ENCODE peak calls at places on chromosomes 6 and 20, in six cellular contexts. One of them, this sample, is unnamed.

GRCh38 chr6:151850479-151850878 is 43.0 kb downstream of the ESR1 start:
- DNase-seq in AG04450: no peak
- DNase-seq in fibroblast of pulmonary artery: no peak
- DNase-seq in lung: no peak
- DNase-seq in thoracic aorta: no peak
- DNase-seq in lower leg skin: no peak
- DNase-seq in this sample: no peak

GRCh38 chr20:43379239-43379917 is 78.3 kb upstream of the SRSF6 start:
- DNase-seq in lung: no peak
- DNase-seq in lower leg skin: peak; percentile 5
- DNase-seq in thoracic aorta: no peak
- DNase-seq in AG04450: peak; percentile 84
- DNase-seq in fibroblast of pulmonary artery: peak; percentile 84
- DNase-seq in this sample: peak; percentile 95

GRCh38 chr6:67129780-67130179 is 1422.8 kb upstream of the EYS start:
- DNase-seq in thoracic aorta: no peak
- DNase-seq in lower leg skin: no peak
- DNase-seq in lung: no peak
- DNase-seq in fibroblast of pulmonary artery: peak; percentile 6
- DNase-seq in AG04450: no peak
- DNase-seq in this sample: no peak

GRCh38 chr6:37614059-37614940 is 83.4 kb downstream of the MDGA1 start:
- DNase-seq in AG04450: no peak
- DNase-seq in lung: no peak
- DNase-seq in lower leg skin: no peak
- DNase-seq in thoracic aorta: no peak
- DNase-seq in fibroblast of pulmonary artery: no peak
- DNase-seq in this sample: no peak

GRCh38 chr6:5053038-5053437 is 32.1 kb upstream of the PPP1R3G start:
- DNase-seq in lung: no peak
- DNase-seq in AG04450: no peak
- DNase-seq in thoracic aorta: no peak
- DNase-seq in fibroblast of pulmonary artery: peak; percentile 61
- DNase-seq in lower leg skin: no peak
- DNase-seq in this sample: peak; percentile 13

GRCh38 chr6:94065707-94066337 is 646.5 kb upstream of the EPHA7 start:
- DNase-seq in AG04450: no peak
- DNase-seq in lung: no peak
- DNase-seq in thoracic aorta: no peak
- DNase-seq in lower leg skin: no peak
- DNase-seq in fibroblast of pulmonary artery: no peak
- DNase-seq in this sample: no peak

GRCh38 chr20:59576216-59576953 is 28.0 kb upstream of the PHACTR3 start:
- DNase-seq in thoracic aorta: no peak
- DNase-seq in fibroblast of pulmonary artery: no peak
- DNase-seq in lung: no peak
- DNase-seq in lower leg skin: no peak
- DNase-seq in AG04450: no peak
- DNase-seq in this sample: no peak

GRCh38 chr20:62066339-62066982 is 780 bp upstream of the TAF4 start:
- DNase-seq in lung: peak; percentile 57
- DNase-seq in lower leg skin: peak; percentile 91
- DNase-seq in AG04450: no peak
- DNase-seq in fibroblast of pulmonary artery: peak; percentile 28
- DNase-seq in thoracic aorta: no peak
- DNase-seq in this sample: peak; percentile 18

GRCh38 chr6:45265246-45265645 is 62.9 kb upstream of the RUNX2 start:
- DNase-seq in lower leg skin: no peak
- DNase-seq in fibroblast of pulmonary artery: peak; percentile 66
- DNase-seq in thoracic aorta: no peak
- DNase-seq in lung: no peak
- DNase-seq in AG04450: no peak
- DNase-seq in this sample: no peak

GRCh38 chr6:128694303-128695009 is 174.1 kb upstream of the PTPRK start:
- DNase-seq in thoracic aorta: no peak
- DNase-seq in AG04450: no peak
- DNase-seq in lung: no peak
- DNase-seq in fibroblast of pulmonary artery: no peak
- DNase-seq in lower leg skin: no peak
- DNase-seq in this sample: no peak

GRCh38 chr6:32982084-32982701 is 13.8 kb downstream of the BRD2 start:
- DNase-seq in lower leg skin: no peak
- DNase-seq in lung: no peak
- DNase-seq in thoracic aorta: no peak
- DNase-seq in fibroblast of pulmonary artery: no peak
- DNase-seq in AG04450: no peak
- DNase-seq in this sample: peak; percentile 49

GRCh38 chr6:39769012-39769411 is 23.2 kb upstream of the DAAM2 start:
- DNase-seq in lung: no peak
- DNase-seq in lower leg skin: no peak
- DNase-seq in thoracic aorta: no peak
- DNase-seq in fibroblast of pulmonary artery: no peak
- DNase-seq in AG04450: no peak
- DNase-seq in this sample: no peak

GRCh38 chr20:59131541-59132285 is 31.9 kb upstream of the ZNF831 start:
- DNase-seq in lung: no peak
- DNase-seq in lower leg skin: no peak
- DNase-seq in thoracic aorta: no peak
- DNase-seq in fibroblast of pulmonary artery: no peak
- DNase-seq in AG04450: no peak
- DNase-seq in this sample: no peak

GRCh38 chr6:111709615-111710398 is 104.1 kb upstream of the TRAF3IP2 start:
- DNase-seq in lower leg skin: peak; percentile 91
- DNase-seq in AG04450: no peak
- DNase-seq in thoracic aorta: no peak
- DNase-seq in fibroblast of pulmonary artery: peak; percentile 86
- DNase-seq in lung: peak; percentile 69
- DNase-seq in this sample: peak; percentile 78

GRCh38 chr20:21027569-21027968 is 78.6 kb downstream of the LINC00237 start:
- DNase-seq in lung: no peak
- DNase-seq in lower leg skin: no peak
- DNase-seq in AG04450: no peak
- DNase-seq in fibroblast of pulmonary artery: no peak
- DNase-seq in thoracic aorta: no peak
- DNase-seq in this sample: no peak

GRCh38 chr6:165846123-165846966 is 183.3 kb upstream of the PDE10A start:
- DNase-seq in lower leg skin: no peak
- DNase-seq in thoracic aorta: no peak
- DNase-seq in fibroblast of pulmonary artery: no peak
- DNase-seq in AG04450: no peak
- DNase-seq in lung: no peak
- DNase-seq in this sample: no peak

GRCh38 chr6:121521164-121521555 is 85.7 kb downstream of the GJA1 start:
- DNase-seq in lower leg skin: no peak
- DNase-seq in fibroblast of pulmonary artery: no peak
- DNase-seq in thoracic aorta: no peak
- DNase-seq in AG04450: no peak
- DNase-seq in lung: no peak
- DNase-seq in this sample: no peak

GRCh38 chr6:154622618-154623336 is 110.4 kb upstream of the SCAF8 start:
- DNase-seq in fibroblast of pulmonary artery: no peak
- DNase-seq in lung: no peak
- DNase-seq in AG04450: no peak
- DNase-seq in lower leg skin: no peak
- DNase-seq in thoracic aorta: no peak
- DNase-seq in this sample: no peak

GRCh38 chr20:50886184-50886790 is 45.0 kb downstream of the ADNP start:
- DNase-seq in fibroblast of pulmonary artery: no peak
- DNase-seq in AG04450: no peak
- DNase-seq in lower leg skin: peak; percentile 61
- DNase-seq in lung: no peak
- DNase-seq in thoracic aorta: no peak
- DNase-seq in this sample: no peak
- TF ChIP-seq CTCF in fibroblast of pulmonary artery: no peak
- TF ChIP-seq CTCF in AG04450: no peak
- TF ChIP-seq CTCF in lower leg skin: no peak
- TF ChIP-seq CTCF in lung: no peak
- TF ChIP-seq CTCF in thoracic aorta: no peak
- TF ChIP-seq CTCF in this sample: no peak

GRCh38 chr20:1103751-1104150 is 14.7 kb upstream of the PSMF1 start:
- DNase-seq in lower leg skin: no peak
- DNase-seq in AG04450: no peak
- DNase-seq in lung: no peak
- DNase-seq in fibroblast of pulmonary artery: no peak
- DNase-seq in thoracic aorta: no peak
- DNase-seq in this sample: no peak
- H3K4me3 ChIP-seq in lower leg skin: no peak overlapping the region
- H3K4me3 ChIP-seq in AG04450: no peak overlapping the region
- H3K4me3 ChIP-seq in lung: no peak overlapping the region
- H3K4me3 ChIP-seq in fibroblast of pulmonary artery: no peak overlapping the region
- H3K4me3 ChIP-seq in thoracic aorta: no peak overlapping the region
- H3K4me3 ChIP-seq in this sample: no peak overlapping the region

DNA sequence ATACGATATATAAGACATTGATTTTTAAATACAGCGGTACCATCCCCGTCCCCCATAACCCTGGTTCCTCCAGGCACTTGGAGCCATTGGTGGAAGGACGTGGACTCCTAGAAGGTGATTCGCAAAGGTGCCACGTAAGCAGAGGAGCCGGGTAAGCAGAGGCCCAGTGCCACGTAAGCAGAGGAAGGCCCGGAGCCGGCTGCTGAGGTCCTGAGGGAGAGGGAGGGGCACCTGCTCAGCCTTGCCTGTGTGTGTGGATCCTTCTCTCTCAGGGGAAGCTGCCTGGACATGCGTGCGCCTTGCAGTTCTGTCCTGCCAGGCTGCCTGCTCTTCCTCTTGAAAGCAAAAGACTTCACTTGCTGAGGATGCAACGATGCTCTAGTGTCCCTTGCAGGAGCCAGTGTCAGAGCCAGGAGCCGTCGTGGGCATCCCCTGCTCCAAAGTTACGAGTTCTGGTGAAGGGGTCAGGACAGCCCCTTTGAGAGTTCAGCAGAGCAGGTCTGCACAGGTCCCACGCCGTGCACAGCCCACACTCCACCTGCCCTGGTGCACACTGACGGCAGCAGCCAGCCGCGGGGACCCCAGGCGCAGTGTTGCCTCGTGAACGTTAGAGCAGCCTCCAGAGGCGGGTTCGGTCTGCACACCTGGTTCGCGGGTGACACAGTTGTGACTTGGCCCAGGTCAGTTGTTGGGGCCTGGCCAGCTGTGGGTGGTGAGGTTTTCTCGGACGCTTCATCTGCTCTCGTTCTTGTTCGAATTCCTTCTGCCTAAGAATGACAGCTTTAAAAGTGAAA is 1.8 kb upstream of the NKAIN4 start:
- DNase-seq in AG04450: no peak
- DNase-seq in thoracic aorta: no peak
- DNase-seq in lower leg skin: no peak
- DNase-seq in fibroblast of pulmonary artery: no peak
- DNase-seq in lung: no peak
- DNase-seq in this sample: no peak
- TF ChIP-seq CTCF in AG04450: no peak
- TF ChIP-seq CTCF in thoracic aorta: no peak
- TF ChIP-seq CTCF in lower leg skin: no peak
- TF ChIP-seq CTCF in fibroblast of pulmonary artery: no peak
- TF ChIP-seq CTCF in lung: no peak
- TF ChIP-seq CTCF in this sample: no peak

GRCh38 chr6:68572525-68572924 is 62.6 kb upstream of the ADGRB3 start:
- DNase-seq in lower leg skin: no peak
- DNase-seq in lung: no peak
- DNase-seq in AG04450: no peak
- DNase-seq in thoracic aorta: no peak
- DNase-seq in fibroblast of pulmonary artery: peak; percentile 35
- DNase-seq in this sample: no peak

GRCh38 chr6:68575765-68576439 is 59.2 kb upstream of the ADGRB3 start:
- DNase-seq in lung: no peak
- DNase-seq in thoracic aorta: peak; percentile 1
- DNase-seq in fibroblast of pulmonary artery: peak; percentile 0
- DNase-seq in lower leg skin: no peak
- DNase-seq in AG04450: no peak
- DNase-seq in this sample: no peak

GRCh38 chr6:68572975-68573374 is 62.1 kb upstream of the ADGRB3 start:
- DNase-seq in fibroblast of pulmonary artery: no peak
- DNase-seq in lower leg skin: no peak
- DNase-seq in lung: no peak
- DNase-seq in thoracic aorta: no peak
- DNase-seq in AG04450: no peak
- DNase-seq in this sample: no peak
- H3K4me3 ChIP-seq in fibroblast of pulmonary artery: no peak overlapping the region
- H3K4me3 ChIP-seq in lower leg skin: no peak overlapping the region
- H3K4me3 ChIP-seq in lung: no peak overlapping the region
- H3K4me3 ChIP-seq in thoracic aorta: no peak overlapping the region
- H3K4me3 ChIP-seq in AG04450: no peak overlapping the region
- H3K4me3 ChIP-seq in this sample: no peak overlapping the region

DNA sequence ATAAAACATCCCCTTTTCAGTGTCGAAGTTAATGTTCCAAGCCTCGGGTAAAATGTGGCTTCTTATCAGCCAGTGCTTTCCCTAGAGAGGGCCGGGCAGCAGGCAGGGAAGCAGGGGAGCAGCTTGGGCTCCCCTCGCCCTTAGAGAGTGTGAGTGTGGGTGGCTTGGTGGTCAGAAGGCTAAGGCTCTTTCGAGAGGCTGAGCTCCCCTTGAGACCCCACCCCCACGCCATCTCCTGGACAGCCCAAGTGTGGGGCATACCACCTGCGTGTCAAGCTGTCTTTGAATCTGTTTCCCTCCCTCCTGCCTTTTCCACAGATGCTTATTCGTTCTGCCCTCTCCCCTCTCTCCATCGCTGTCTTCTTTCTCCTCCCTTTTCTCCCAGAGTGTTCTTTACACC is 95.1 kb upstream of the FOXP4 start:
- DNase-seq in fibroblast of pulmonary artery: no peak
- DNase-seq in lung: no peak
- DNase-seq in AG04450: no peak
- DNase-seq in lower leg skin: no peak
- DNase-seq in thoracic aorta: no peak
- DNase-seq in this sample: no peak
- TF ChIP-seq CTCF in fibroblast of pulmonary artery: no peak
- TF ChIP-seq CTCF in lung: no peak
- TF ChIP-seq CTCF in AG04450: no peak
- TF ChIP-seq CTCF in lower leg skin: no peak
- TF ChIP-seq CTCF in thoracic aorta: no peak
- TF ChIP-seq CTCF in this sample: no peak

GRCh38 chr6:9131201-9131600 is 695.9 kb upstream of the SLC35B3 start:
- DNase-seq in lung: no peak
- DNase-seq in lower leg skin: no peak
- DNase-seq in AG04450: no peak
- DNase-seq in fibroblast of pulmonary artery: no peak
- DNase-seq in thoracic aorta: no peak
- DNase-seq in this sample: no peak
- H3K4me3 ChIP-seq in lung: no peak overlapping the region
- H3K4me3 ChIP-seq in lower leg skin: no peak overlapping the region
- H3K4me3 ChIP-seq in AG04450: no peak overlapping the region
- H3K4me3 ChIP-seq in fibroblast of pulmonary artery: no peak overlapping the region
- H3K4me3 ChIP-seq in thoracic aorta: no peak overlapping the region
- H3K4me3 ChIP-seq in this sample: no peak overlapping the region

This sample was measured in AG10803.